ENCODE peak calls at places on chromosome 4, in ten cellular contexts. One of them, this sample, is unnamed.
A peak's percentile ranks its signal among the peaks of the same experiment; 100 is the strongest.

GRCh38 chr4:45004326-45004725 is 278.0 kb upstream of the GNPDA2 start:
- DNase-seq in naive B cell: no peak
- DNase-seq in cardiac muscle cell: no peak
- DNase-seq in left ventricle myocardium superior: no peak
- DNase-seq in spleen: no peak
- DNase-seq in astrocyte of the spinal cord: no peak
- DNase-seq in tibial nerve: no peak
- DNase-seq in mesendoderm: no peak
- DNase-seq in GM23248: no peak
- DNase-seq in neural progenitor cell: no peak
- DNase-seq in this sample: no peak

GRCh38 chr4:4771160-4771559 is 88.3 kb upstream of the MSX1 start:
- DNase-seq in naive B cell: no peak
- DNase-seq in cardiac muscle cell: no peak
- DNase-seq in left ventricle myocardium superior: no peak
- DNase-seq in spleen: no peak
- DNase-seq in astrocyte of the spinal cord: no peak
- DNase-seq in tibial nerve: no peak
- DNase-seq in mesendoderm: no peak
- DNase-seq in GM23248: no peak
- DNase-seq in neural progenitor cell: no peak
- DNase-seq in this sample: no peak

GRCh38 chr4:186701273-186701672 is 22.4 kb downstream of the FAT1 start:
- DNase-seq in naive B cell: no peak
- DNase-seq in cardiac muscle cell: peak; percentile 89
- DNase-seq in left ventricle myocardium superior: peak; percentile 46
- DNase-seq in spleen: no peak
- DNase-seq in astrocyte of the spinal cord: peak; percentile 77
- DNase-seq in tibial nerve: peak; percentile 39
- DNase-seq in mesendoderm: peak; percentile 85
- DNase-seq in GM23248: peak; percentile 75
- DNase-seq in neural progenitor cell: peak; percentile 91
- DNase-seq in this sample: no peak

GRCh38 chr4:124710253-124710849 is 2.2 kb downstream of the ANKRD50 start:
- DNase-seq in naive B cell: no peak
- DNase-seq in cardiac muscle cell: peak; percentile 31
- DNase-seq in left ventricle myocardium superior: no peak
- DNase-seq in spleen: no peak
- DNase-seq in astrocyte of the spinal cord: peak; percentile 44
- DNase-seq in tibial nerve: no peak
- DNase-seq in mesendoderm: peak; percentile 7
- DNase-seq in GM23248: peak; percentile 47
- DNase-seq in neural progenitor cell: peak; percentile 1
- DNase-seq in this sample: no peak

GRCh38 chr4:113885291-113885690 is 94.2 kb downstream of the ARSJ start:
- DNase-seq in naive B cell: no peak
- DNase-seq in cardiac muscle cell: no peak
- DNase-seq in left ventricle myocardium superior: no peak
- DNase-seq in spleen: no peak
- DNase-seq in astrocyte of the spinal cord: no peak
- DNase-seq in tibial nerve: no peak
- DNase-seq in mesendoderm: no peak
- DNase-seq in GM23248: no peak
- DNase-seq in neural progenitor cell: no peak
- DNase-seq in this sample: no peak

GRCh38 chr4:24471623-24472510 is 112.5 kb downstream of the DHX15 start:
- DNase-seq in naive B cell: no peak
- DNase-seq in cardiac muscle cell: peak; percentile 10
- DNase-seq in left ventricle myocardium superior: peak; percentile 42
- DNase-seq in spleen: no peak
- DNase-seq in astrocyte of the spinal cord: peak; percentile 8
- DNase-seq in tibial nerve: peak; percentile 9
- DNase-seq in mesendoderm: peak; percentile 59
- DNase-seq in GM23248: peak; percentile 34
- DNase-seq in neural progenitor cell: peak; percentile 61
- DNase-seq in this sample: no peak

GRCh38 chr4:103915224-103915869 is 195.6 kb upstream of the TACR3 start:
- DNase-seq in naive B cell: no peak
- DNase-seq in cardiac muscle cell: peak; percentile 27
- DNase-seq in left ventricle myocardium superior: no peak
- DNase-seq in spleen: no peak
- DNase-seq in astrocyte of the spinal cord: peak; percentile 19
- DNase-seq in tibial nerve: no peak
- DNase-seq in mesendoderm: peak; percentile 37
- DNase-seq in GM23248: peak; percentile 66
- DNase-seq in neural progenitor cell: peak; percentile 45
- DNase-seq in this sample: no peak

GRCh38 chr4:159383569-159383934 is 280.7 kb downstream of the RAPGEF2 start:
- DNase-seq in naive B cell: no peak
- DNase-seq in cardiac muscle cell: no peak
- DNase-seq in left ventricle myocardium superior: no peak
- DNase-seq in spleen: no peak
- DNase-seq in astrocyte of the spinal cord: no peak
- DNase-seq in tibial nerve: no peak
- DNase-seq in mesendoderm: no peak
- DNase-seq in GM23248: no peak
- DNase-seq in neural progenitor cell: no peak
- DNase-seq in this sample: no peak

GRCh38 chr4:20260821-20261220 is 9.1 kb downstream of the SLIT2 start:
- DNase-seq in naive B cell: no peak
- DNase-seq in cardiac muscle cell: peak; percentile 52
- DNase-seq in left ventricle myocardium superior: no peak
- DNase-seq in spleen: no peak
- DNase-seq in astrocyte of the spinal cord: no peak
- DNase-seq in tibial nerve: no peak
- DNase-seq in mesendoderm: no peak
- DNase-seq in GM23248: no peak
- DNase-seq in neural progenitor cell: no peak
- DNase-seq in this sample: no peak